ENCODE peak calls at places on chromosomes 13 and 19, in nine cellular contexts. L is effector memory CD4-positive, alpha-beta T cell; R is spleen; H is GM23338; Z is aorta; Y is sigmoid colon; G is naive thymus-derived CD4-positive, alpha-beta T cell; D is HCT116; X is body of pancreas. F is an unnamed sample.

GRCh38 chr13:30363725-30364124 is 56.4 kb upstream of the KATNAL1 start:
- DNase-seq in G (no peak), Z (no peak), X (no peak), L (no peak), Y (no peak), H (no peak), R (no peak), D (no peak), F (no peak)

GRCh38 chr19:51589511-51589910 is 18.4 kb downstream of the ZNF175 start:
- DNase-seq in Z (no peak), G (no peak), L (no peak), H (no peak), D (no peak), X (no peak), Y (no peak), R (no peak), F (no peak)

GRCh38 chr13:92769064-92769463 is 457.5 kb upstream of the GPC6 start:
- DNase-seq in D (no peak), G (no peak), H (no peak), R (no peak), X (no peak), L (no peak), Y (no peak), Z (no peak), F (no peak)

GRCh38 chr13:40600145-40600751 is 66.2 kb downstream of the FOXO1 start:
- DNase-seq in Z (no peak), D (no peak), R (no peak), Y (no peak), H (no peak), X (no peak), G (no peak), L (no peak), F (no peak)

GRCh38 chr19:39247701-39248664 is 673 bp downstream of the IFNL4 start:
- DNase-seq in H (peak; percentile 60), L (no peak), Z (no peak), R (no peak), D (no peak), X (peak; percentile 24), G (no peak), Y (no peak), F (no peak)

GRCh38 chr19:3451451-3451866 is 28.9 kb downstream of the SMIM24 start:
- DNase-seq in L (no peak), X (no peak), G (no peak), H (no peak), R (no peak), Y (no peak), Z (no peak), D (no peak), F (no peak)

GRCh38 chr19:52735734-52736133 is 890 bp upstream of the ZNF611 start:
- DNase-seq in Z (peak; percentile 86), X (peak; percentile 51), Y (peak; percentile 85), L (no peak), G (no peak), D (no peak), R (peak; percentile 80), H (peak; percentile 97), F (no peak)

GRCh38 chr19:5372572-5373200 is 32.1 kb upstream of the PTPRS start:
- DNase-seq in Z (no peak), L (no peak), R (no peak), Y (no peak), D (no peak), H (no peak), X (no peak), G (no peak), F (no peak)

GRCh38 chr13:26062853-26063444 is 11.1 kb upstream of the SHISA2 start:
- DNase-seq in D (peak; percentile 31), L (no peak), Y (no peak), H (peak; percentile 74), X (peak; percentile 55), Z (no peak), G (no peak), R (no peak), F (no peak)

GRCh38 chr13:42174344-42175162 is 97.4 kb upstream of the AKAP11 start:
- DNase-seq in G (no peak), Z (no peak), X (no peak), D (no peak), L (no peak), Y (no peak), R (no peak), H (peak; percentile 19), F (no peak)

GRCh38 chr13:76455960-76456359 is 430.2 kb downstream of the KCTD12 start:
- DNase-seq in H (no peak), D (no peak), Y (no peak), R (no peak), Z (no peak), L (no peak), G (no peak), X (no peak), F (peak; percentile 10)

GRCh38 chr19:33649919-33650305 is 28.2 kb downstream of the CHST8 start:
- DNase-seq in Y (no peak), R (no peak), X (no peak), Z (peak; percentile 4), L (no peak), G (no peak), H (no peak), D (no peak), F (no peak)

DNA sequence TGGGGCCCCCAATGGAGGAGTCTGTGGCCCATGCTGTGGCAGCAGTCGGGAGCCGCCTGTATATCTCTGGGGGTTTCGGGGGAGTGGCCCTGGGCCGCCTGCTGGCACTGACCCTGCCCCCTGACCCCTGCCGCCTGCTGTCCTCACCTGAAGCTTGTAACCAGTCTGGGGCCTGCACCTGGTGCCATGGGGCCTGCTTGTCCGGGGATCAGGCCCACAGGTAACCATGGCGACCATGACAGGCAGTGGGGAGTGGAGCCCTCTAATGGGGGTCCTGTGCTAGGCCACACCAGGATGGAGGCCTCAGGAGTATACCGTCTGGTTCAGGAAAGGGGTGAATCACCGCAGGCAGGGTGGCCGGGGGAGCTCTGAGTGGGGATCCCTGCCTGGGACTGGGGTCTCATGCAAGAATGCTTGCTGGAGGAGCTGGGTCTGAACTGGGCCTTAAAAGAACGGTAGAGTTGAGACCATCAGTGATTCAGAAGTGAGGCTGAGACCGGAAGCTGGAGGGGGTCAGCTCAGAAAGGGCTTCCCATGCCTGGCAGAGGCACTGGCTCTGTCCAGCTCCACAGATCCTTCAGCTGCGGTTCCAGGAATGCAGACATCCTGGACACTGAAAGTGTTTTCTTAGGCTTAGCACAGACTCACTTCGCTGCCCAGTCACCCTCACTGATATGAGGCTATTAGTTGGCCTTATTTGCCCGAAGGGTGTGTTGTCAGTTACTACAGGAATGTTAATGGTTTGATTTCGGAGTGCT is 29.1 kb downstream of the CNFN start:
- DNase-seq in Y (no peak), R (no peak), L (no peak), H (peak; percentile 86), D (no peak), X (no peak), Z (no peak), G (no peak), F (no peak)
- H3K36me3 ChIP-seq in Y (peaks cover 40% of the 10 kb centered on the region), R (peaks cover 21% of the 10 kb centered on the region), L (no peaks in the 10 kb centered on the region), H (no peaks in the 10 kb centered on the region), D (no peaks in the 10 kb centered on the region), X (no peaks in the 10 kb centered on the region), Z (no peaks in the 10 kb centered on the region), G (peaks cover 12% of the 10 kb centered on the region), F (peaks cover 2% of the 10 kb centered on the region)

GRCh38 chr19:23351806-23352205 is 43.5 kb downstream of the ZNF91 start:
- DNase-seq in L (no peak), Y (no peak), Z (no peak), R (no peak), D (no peak), G (no peak), H (no peak), X (no peak), F (no peak)

GRCh38 chr19:23346696-23347095 is 48.6 kb downstream of the ZNF91 start:
- DNase-seq in X (no peak), R (no peak), H (no peak), Z (no peak), L (no peak), G (no peak), D (no peak), Y (no peak), F (no peak)

GRCh38 chr19:23343434-23344010 is 51.7 kb downstream of the ZNF91 start:
- DNase-seq in G (no peak), Y (no peak), L (no peak), H (no peak), Z (no peak), X (no peak), R (no peak), D (no peak), F (no peak)

DNA sequence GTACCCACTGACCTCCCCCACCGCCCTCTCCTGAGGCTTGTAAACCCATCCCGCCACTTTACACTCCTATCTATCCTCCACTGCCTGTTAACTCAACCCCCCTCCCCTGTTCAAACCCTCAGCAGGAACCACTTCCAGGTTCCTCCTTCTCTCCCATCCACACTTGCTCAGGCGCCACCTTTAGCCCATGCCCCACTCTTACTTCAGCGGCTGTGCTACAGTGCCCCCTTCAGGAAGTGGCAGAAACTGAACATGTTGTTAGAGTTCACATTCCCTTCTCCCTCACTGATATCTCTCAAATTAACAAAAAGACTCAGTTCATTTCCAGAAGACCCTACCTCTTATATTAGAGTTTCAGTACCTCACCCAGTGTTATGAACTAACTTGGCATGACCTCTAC is 49.4 kb downstream of the ZNF91 start:
- DNase-seq in X (no peak), H (peak; percentile 82), Z (no peak), Y (no peak), R (no peak), D (no peak), G (no peak), L (no peak), F (no peak)
- H3K36me3 ChIP-seq in X (no peaks in the 10 kb centered on the region), H (peaks cover 19% of the 10 kb centered on the region), Z (peaks cover 8% of the 10 kb centered on the region), Y (no peaks in the 10 kb centered on the region), R (peaks cover 24% of the 10 kb centered on the region), D (no peaks in the 10 kb centered on the region), G (peaks cover 68% of the 10 kb centered on the region), L (peaks cover 43% of the 10 kb centered on the region), F (peaks cover 2% of the 10 kb centered on the region)

DNA sequence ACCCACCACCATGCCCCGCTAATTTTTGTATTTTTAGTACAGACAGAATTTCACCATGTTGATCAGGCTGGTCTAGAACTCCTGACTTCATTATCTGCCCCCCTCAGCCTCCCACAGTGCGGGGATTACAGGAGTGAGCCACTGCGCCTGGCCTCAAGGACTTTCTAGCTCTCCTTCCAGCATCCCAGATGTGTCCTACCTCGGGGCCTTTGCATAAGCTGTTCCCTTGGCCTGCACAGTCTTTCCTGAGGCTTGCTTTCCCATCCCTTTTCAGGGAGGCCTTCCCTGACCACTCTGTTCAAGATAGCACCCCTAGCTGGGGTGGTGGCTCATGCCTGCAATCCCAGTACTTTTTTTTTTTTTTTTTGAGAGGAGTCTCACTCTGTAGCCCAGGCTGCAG is 14.3 kb upstream of the BCAM start:
- DNase-seq in Y (no peak), Z (no peak), L (no peak), X (no peak), H (no peak), R (no peak), D (no peak), G (no peak), F (no peak)
- H3K36me3 ChIP-seq in Y (no peaks in the 10 kb centered on the region), Z (no peaks in the 10 kb centered on the region), L (no peaks in the 10 kb centered on the region), X (no peaks in the 10 kb centered on the region), H (peaks cover 5% of the 10 kb centered on the region), R (no peaks in the 10 kb centered on the region), D (peaks cover 41% of the 10 kb centered on the region), G (no peaks in the 10 kb centered on the region), F (no peaks in the 10 kb centered on the region)

DNA sequence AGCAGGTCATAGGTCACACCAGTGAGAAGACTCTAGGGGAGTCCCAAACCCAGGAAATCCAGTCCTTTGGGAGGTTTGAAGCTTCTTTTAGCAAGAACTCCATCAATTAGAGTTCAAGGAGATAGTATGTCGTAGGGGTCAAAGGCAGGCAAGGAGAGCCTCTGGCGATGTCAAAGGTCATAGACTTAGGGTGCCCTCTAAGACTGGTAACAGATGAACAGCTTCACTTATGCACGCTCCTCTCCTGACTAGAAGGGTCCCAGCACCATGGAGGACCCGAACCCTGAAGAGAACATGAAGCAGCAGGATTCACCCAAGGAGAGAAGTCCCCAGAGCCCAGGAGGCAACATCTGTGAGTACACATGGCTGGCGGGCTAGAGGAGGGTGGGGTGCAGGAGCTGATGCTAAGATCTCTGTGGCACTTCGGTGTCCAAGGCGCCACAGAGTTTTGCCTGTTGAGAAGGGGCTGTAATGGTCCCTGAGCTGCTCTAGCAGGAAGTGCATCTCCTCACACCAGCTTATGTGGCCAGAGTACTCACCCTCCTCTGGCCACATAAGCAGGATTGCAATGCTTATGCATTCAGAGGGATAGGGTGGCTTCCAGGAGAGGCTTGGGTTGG is 557 bp downstream of the ZNF576 start:
- DNase-seq in L (no peak), D (no peak), X (no peak), G (no peak), Z (no peak), H (no peak), Y (no peak), R (no peak), F (no peak)
- H3K36me3 ChIP-seq in L (peaks cover 26% of the 10 kb centered on the region), D (peaks cover 11% of the 10 kb centered on the region), X (no peaks in the 10 kb centered on the region), G (peaks cover 52% of the 10 kb centered on the region), Z (no peaks in the 10 kb centered on the region), H (peaks cover 8% of the 10 kb centered on the region), Y (peaks cover 30% of the 10 kb centered on the region), R (peaks cover 31% of the 10 kb centered on the region), F (peaks cover 2% of the 10 kb centered on the region)